ENCODE peak calls at places on chromosomes 3 and 15, in seven cellular contexts. H, O, Z, U, A, T and X are unnamed samples. For H3K27me3, the result is how much of the 10 kb centered on the place peaks cover.

GRCh38 chr3:195416795-195417194 is 26.0 kb downstream of the ACAP2 start:
- DNase-seq in H (no peak), O (no peak), Z (no peak), U (no peak), A (no peak), T (no peak), X (peak)

GRCh38 chr3:109927161-109927560 is 589.8 kb upstream of the DPPA4 start:
- DNase-seq in H (peak), O (no peak), Z (peak), U (peak), A (peak), T (no peak), X (peak)

GRCh38 chr3:57953541-57953940 is 54.7 kb upstream of the FLNB start:
- DNase-seq in H (no peak), O (no peak), Z (no peak), U (no peak), A (no peak), T (no peak), X (no peak)

GRCh38 chr15:90463381-90463780 is 66.3 kb upstream of the CRTC3 start:
- DNase-seq in H (peak), O (no peak), Z (no peak), U (no peak), A (no peak), T (no peak), X (peak)

GRCh38 chr3:136343873-136344281 is 93.7 kb downstream of the PCCB start:
- DNase-seq in H (peak), O (no peak), Z (peak), U (no peak), A (peak), T (no peak), X (peak)

GRCh38 chr3:75035146-75035545 is 420.7 kb upstream of the CNTN3 start:
- DNase-seq in H (no peak), O (no peak), Z (no peak), U (no peak), A (no peak), T (no peak), X (no peak)

GRCh38 chr15:85941186-85941855 is 138.3 kb upstream of the AGBL1 start:
- DNase-seq in H (no peak), O (no peak), Z (peak), U (no peak), A (no peak), T (no peak), X (no peak)

GRCh38 chr15:77753238-77753873 is 120.6 kb upstream of the LINGO1 start:
- DNase-seq in H (peak), O (peak), Z (peak), U (no peak), A (no peak), T (peak), X (peak)

GRCh38 chr3:183442994-183443393 is 14.6 kb upstream of the MCF2L2 start:
- DNase-seq in H (no peak), O (no peak), Z (no peak), U (no peak), A (no peak), T (no peak), X (no peak)

GRCh38 chr15:37758412-37758811 is 176.0 kb upstream of the TMCO5A start:
- DNase-seq in H (no peak), O (no peak), Z (peak), U (no peak), A (no peak), T (no peak), X (no peak)

GRCh38 chr3:63580151-63580550 is 72.3 kb upstream of the SNTN start:
- DNase-seq in H (no peak), O (no peak), Z (no peak), U (no peak), A (no peak), T (no peak), X (peak)

GRCh38 chr3:59609967-59610366 is 560.1 kb upstream of the CFAP20DC start:
- DNase-seq in H (peak), O (peak), Z (no peak), U (no peak), A (no peak), T (no peak), X (no peak)

GRCh38 chr3:43162573-43163084 is 56.8 kb upstream of the POMGNT2 start:
- DNase-seq in H (no peak), O (no peak), Z (no peak), U (no peak), A (no peak), T (peak), X (no peak)

GRCh38 chr15:31489801-31490646 is 163.4 kb downstream of the KLF13 start:
- DNase-seq in H (peak), O (peak), Z (peak), U (peak), A (peak), T (peak), X (peak)

GRCh38 chr15:70266412-70267089 is 168.8 kb upstream of the TLE3 start:
- DNase-seq in H (no peak), O (no peak), Z (no peak), U (no peak), A (no peak), T (no peak), X (no peak)

GRCh38 chr3:4615734-4616133 is 122.6 kb downstream of the ITPR1 start:
- DNase-seq in H (no peak), O (no peak), Z (no peak), U (no peak), A (no peak), T (no peak), X (no peak)

GRCh38 chr3:99633887-99634558 is 4.4 kb upstream of the COL8A1 start:
- DNase-seq in H (no peak), O (no peak), Z (no peak), U (no peak), A (no peak), T (peak), X (peak)

GRCh38 chr15:81336568-81336967 is 12.6 kb upstream of the STARD5 start:
- DNase-seq in H (peak), O (no peak), Z (no peak), U (peak), A (no peak), T (peak), X (peak)

GRCh38 chr15:45385568-45385967 is 7.2 kb upstream of the GATM start:
- DNase-seq in H (no peak), O (no peak), Z (no peak), U (no peak), A (no peak), T (no peak), X (no peak)

GRCh38 chr15:45389351-45389750 is 11.0 kb upstream of the GATM start:
- DNase-seq in H (no peak), O (no peak), Z (no peak), U (no peak), A (no peak), T (no peak), X (no peak)

GRCh38 chr15:45386420-45386819 is 8.1 kb upstream of the GATM start:
- DNase-seq in H (no peak), O (no peak), Z (peak), U (no peak), A (no peak), T (no peak), X (no peak)

GRCh38 chr15:45386974-45387373 is 8.6 kb upstream of the GATM start:
- DNase-seq in H (no peak), O (no peak), Z (no peak), U (no peak), A (no peak), T (no peak), X (no peak)

DNA sequence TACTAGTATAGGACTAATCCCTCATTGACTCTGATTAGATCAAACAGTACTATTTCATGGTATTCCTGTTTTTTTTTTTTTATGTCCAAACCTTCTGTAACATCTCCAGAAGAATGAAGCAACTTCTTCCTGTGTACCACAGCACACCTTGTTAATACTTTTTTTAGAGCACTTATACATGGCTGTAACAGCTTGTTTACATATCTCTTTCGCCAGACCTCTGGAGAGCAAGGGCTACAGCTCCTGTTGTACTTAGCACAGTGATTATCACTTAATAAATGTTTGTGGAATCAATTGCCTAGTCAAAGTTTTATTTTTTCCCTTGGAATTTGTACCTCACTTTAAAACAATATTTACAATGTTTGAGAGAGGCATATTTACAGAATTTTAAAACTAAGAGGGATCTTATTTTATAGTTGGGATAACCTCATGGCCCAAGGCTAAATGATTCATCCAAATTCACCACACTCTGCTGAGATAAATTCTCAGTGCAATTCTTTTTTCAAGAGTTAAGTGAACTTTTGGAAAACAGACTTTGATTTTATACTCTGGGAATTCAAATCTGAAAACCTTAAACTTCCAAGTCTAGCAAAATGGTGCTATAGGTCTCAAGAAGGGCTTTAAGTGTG is 9.1 kb upstream of the GATM start:
- DNase-seq in H (no peak), O (no peak), Z (peak), U (no peak), A (no peak), T (no peak), X (peak)
- TF ChIP-seq EZH2phosphoT487 in H (no peak), O (no peak), Z (peak), U (no peak), A (no peak), T (no peak), X (no peak)

DNA sequence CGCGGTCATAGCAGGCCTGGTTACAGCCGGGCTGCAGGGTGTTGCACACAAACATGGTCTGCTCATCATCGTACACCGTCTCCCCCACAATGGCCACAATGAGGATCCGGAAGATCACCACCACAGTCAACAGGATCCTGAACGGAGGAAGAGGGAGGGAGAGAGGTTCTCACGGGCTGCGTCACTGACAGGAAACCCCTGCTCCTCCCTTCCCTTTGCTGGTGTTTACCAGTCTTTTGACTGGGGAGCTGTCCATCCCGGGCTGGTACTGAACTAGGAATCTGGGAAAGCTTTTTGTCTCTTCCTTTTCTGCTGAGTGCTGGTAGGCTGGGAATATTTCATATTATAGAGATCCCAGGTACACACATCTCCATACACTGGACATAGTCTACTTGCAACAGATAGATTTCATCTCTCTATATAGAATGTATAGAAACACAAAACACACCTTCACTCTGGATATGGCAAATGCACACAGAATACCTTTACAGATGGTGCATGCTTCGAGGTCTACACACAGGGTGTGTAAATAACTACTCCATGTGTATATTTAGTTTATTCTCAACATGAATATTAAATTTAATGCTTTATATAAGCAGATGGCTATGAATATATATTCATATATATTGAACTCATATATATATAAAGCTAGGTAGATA is 1.4 kb downstream of the GJD2 start:
- DNase-seq in H (peak), O (peak), Z (peak), U (no peak), A (no peak), T (peak), X (peak)
- H3K27me3 ChIP-seq in H (half or more), O (half or more), Z (half or more), U (half or more), A (under half), T (half or more), X (half or more)

GRCh38 chr15:100765458-100766224 is 114.0 kb upstream of the ALDH1A3 start:
- DNase-seq in H (no peak), O (no peak), Z (no peak), U (no peak), A (no peak), T (no peak), X (no peak)

GRCh38 chr15:100766225-100767001 is 113.2 kb upstream of the ALDH1A3 start:
- DNase-seq in H (no peak), O (peak), Z (no peak), U (no peak), A (peak), T (no peak), X (no peak)

GRCh38 chr15:100769043-100769974 is 110.3 kb upstream of the ALDH1A3 start:
- DNase-seq in H (no peak), O (no peak), Z (no peak), U (no peak), A (peak), T (no peak), X (no peak)

GRCh38 chr15:100768501-100768931 is 111.1 kb upstream of the ALDH1A3 start:
- DNase-seq in H (no peak), O (no peak), Z (no peak), U (no peak), A (peak), T (no peak), X (no peak)

GRCh38 chr15:100767002-100767825 is 112.4 kb upstream of the ALDH1A3 start:
- DNase-seq in H (no peak), O (no peak), Z (no peak), U (no peak), A (peak), T (no peak), X (no peak)
- TF ChIP-seq EZH2phosphoT487 in H (no peak), O (no peak), Z (no peak), U (no peak), A (no peak), T (no peak), X (no peak)

GRCh38 chr15:74156678-74157411 is 16.7 kb upstream of the ISLR start:
- DNase-seq in H (peak), O (no peak), Z (no peak), U (no peak), A (peak), T (no peak), X (no peak)

GRCh38 chr15:74158855-74159650 is 14.5 kb upstream of the ISLR start:
- DNase-seq in H (no peak), O (no peak), Z (no peak), U (no peak), A (no peak), T (no peak), X (no peak)

GRCh38 chr15:74157868-74158827 is 15.4 kb upstream of the ISLR start:
- DNase-seq in H (no peak), O (no peak), Z (no peak), U (no peak), A (no peak), T (no peak), X (no peak)

GRCh38 chr15:74159773-74160172 is 13.7 kb upstream of the ISLR start:
- DNase-seq in H (no peak), O (no peak), Z (no peak), U (no peak), A (peak), T (no peak), X (no peak)

GRCh38 chr15:74156018-74156417 is 17.5 kb upstream of the ISLR start:
- DNase-seq in H (no peak), O (no peak), Z (no peak), U (no peak), A (no peak), T (no peak), X (no peak)
- H3K27me3 ChIP-seq in H (under half), O (under half), Z (under half), U (under half), A (under half), T (under half), X (under half)

GRCh38 chr3:72485649-72486048 is 362.6 kb downstream of the SHQ1 start:
- DNase-seq in H (peak), O (no peak), Z (no peak), U (no peak), A (no peak), T (no peak), X (no peak)

GRCh38 chr3:72488736-72489030 is 359.6 kb downstream of the SHQ1 start:
- DNase-seq in H (peak), O (no peak), Z (no peak), U (no peak), A (no peak), T (no peak), X (peak)

GRCh38 chr3:72489916-72490315 is 358.3 kb downstream of the SHQ1 start:
- DNase-seq in H (no peak), O (no peak), Z (no peak), U (no peak), A (no peak), T (no peak), X (no peak)

GRCh38 chr3:72487946-72488735 is 360.1 kb downstream of the SHQ1 start:
- DNase-seq in H (peak), O (no peak), Z (no peak), U (no peak), A (no peak), T (peak), X (no peak)

DNA sequence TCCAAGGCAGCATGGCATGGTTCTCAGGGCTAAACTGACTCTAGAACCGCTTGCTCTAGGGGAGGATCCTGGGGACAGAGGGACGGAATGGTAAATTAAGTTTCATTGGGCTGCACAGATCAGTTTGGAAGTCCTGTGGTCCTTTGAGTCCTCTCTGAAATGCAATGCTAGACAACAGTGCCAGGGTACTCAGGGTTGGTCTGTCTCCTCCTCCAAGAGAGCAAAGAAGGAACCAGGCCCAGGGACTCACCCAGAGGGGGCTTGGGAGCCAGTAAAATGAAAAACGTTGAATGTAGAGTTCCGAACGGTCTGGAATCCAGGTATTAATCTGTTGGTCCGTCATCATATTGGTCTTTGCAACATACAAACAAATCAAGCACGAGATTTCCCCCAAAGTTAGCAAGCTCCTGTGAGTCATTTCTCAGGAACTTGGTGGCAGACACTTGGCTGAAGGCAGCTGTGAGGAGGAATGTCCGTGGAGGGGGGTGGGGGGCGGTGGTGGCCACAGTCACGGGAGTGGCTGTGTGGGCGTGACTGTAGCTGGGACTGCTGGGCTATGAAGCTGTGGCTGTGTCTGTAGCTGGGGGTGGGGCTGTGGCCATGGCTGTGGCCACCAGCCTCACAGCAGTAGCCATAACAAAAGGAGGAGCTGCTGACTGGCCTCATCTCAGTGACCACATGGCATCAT is 361.0 kb downstream of the SHQ1 start:
- DNase-seq in H (peak), O (no peak), Z (peak), U (peak), A (no peak), T (peak), X (peak)
- TF ChIP-seq EZH2phosphoT487 in H (no peak), O (no peak), Z (no peak), U (no peak), A (no peak), T (no peak), X (no peak)

DNA sequence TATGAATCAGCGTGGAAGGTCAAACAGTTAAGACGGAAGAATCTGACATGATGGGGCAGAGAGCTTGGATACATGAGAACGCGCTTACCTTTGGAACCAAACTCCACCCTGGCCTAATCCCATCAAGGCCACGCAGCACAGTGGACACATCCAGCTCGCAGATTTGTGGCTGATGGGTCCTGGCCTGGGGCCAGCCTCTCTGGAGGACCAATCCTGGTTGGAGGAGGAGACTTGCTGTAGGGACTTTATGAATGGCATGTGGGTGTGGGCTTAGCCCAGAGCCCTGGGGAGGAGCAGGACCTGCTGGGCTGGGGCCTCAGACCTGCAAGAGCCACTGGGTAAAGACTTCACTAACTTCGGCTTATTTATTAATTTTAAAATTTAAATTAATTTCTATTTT is 73.4 kb upstream of the ANKRD34C start:
- DNase-seq in H (no peak), O (no peak), Z (no peak), U (no peak), A (no peak), T (peak), X (no peak)
- H3K27me3 ChIP-seq in H (under half), O (under half), Z (half or more), U (half or more), A (under half), T (under half), X (under half)

GRCh38 chr15:51888593-51889195 is 59.2 kb downstream of the TMOD3 start:
- DNase-seq in H (peak), O (peak), Z (peak), U (no peak), A (peak), T (peak), X (peak)
- TF ChIP-seq EZH2phosphoT487 in H (no peak), O (no peak), Z (no peak), U (no peak), A (no peak), T (no peak), X (no peak)

GRCh38 chr3:124037332-124037731 is 45.4 kb upstream of the ROPN1 start:
- DNase-seq in H (no peak), O (no peak), Z (no peak), U (no peak), A (no peak), T (no peak), X (no peak)
- H3K27me3 ChIP-seq in H (under half), O (under half), Z (under half), U (half or more), A (under half), T (under half), X (half or more)